ENCODE peak calls at places on chromosomes 1 and 21, in six cellular contexts. R, B, N, Y, V and S are unnamed samples.

GRCh38 chr1:50605186-50605875 is 182.1 kb upstream of the DMRTA2 start:
- DNase-seq in B (peak), Y (peak), N (peak), V (peak), R (peak), S (peak)

GRCh38 chr1:119687391-119688079 is 24.2 kb upstream of the PHGDH start:
- DNase-seq in R (no peak), B (no peak), Y (no peak), N (peak), V (no peak), S (no peak)

GRCh38 chr1:235207202-235207565 is 46.1 kb upstream of the RBM34 start:
- DNase-seq in B (peak), Y (no peak), R (no peak), V (no peak), N (peak), S (peak)

GRCh38 chr1:202193614-202194327 is at the start of gene LGR6:
- DNase-seq in B (no peak), V (peak), N (no peak), R (no peak), Y (peak), S (no peak)

GRCh38 chr1:220189750-220190347 is 82.4 kb downstream of the RAB3GAP2 start:
- DNase-seq in V (peak), N (peak), Y (peak), R (peak), B (peak), S (peak)

GRCh38 chr1:23371987-23372386 is 2.4 kb upstream of the ZNF436 start:
- DNase-seq in N (no peak), Y (no peak), R (no peak), B (no peak), V (peak), S (no peak)

GRCh38 chr1:247113094-247113497 is 8.9 kb upstream of the ZNF669 start:
- DNase-seq in R (no peak), Y (peak), B (peak), N (no peak), V (no peak), S (peak)

GRCh38 chr1:51902456-51902855 is 23.9 kb upstream of the NRDC start:
- DNase-seq in V (no peak), Y (no peak), B (no peak), N (no peak), R (no peak), S (no peak)

GRCh38 chr1:220344745-220345144 is 72.5 kb upstream of the RAB3GAP2 start:
- DNase-seq in Y (no peak), B (no peak), N (no peak), V (no peak), R (no peak), S (no peak)

GRCh38 chr1:181101581-181102226 is 13.2 kb downstream of the IER5 start:
- DNase-seq in Y (no peak), R (peak), B (peak), N (peak), V (peak), S (peak)

GRCh38 chr21:43884012-43884860 is 19.2 kb downstream of the AGPAT3 start:
- DNase-seq in R (no peak), Y (peak), B (peak), V (peak), N (peak), S (peak)

GRCh38 chr1:20325844-20326323 is 35.2 kb downstream of the VWA5B1 start:
- DNase-seq in R (peak), V (no peak), Y (peak), B (no peak), N (no peak), S (peak)

GRCh38 chr1:94776474-94776873 is 43.7 kb upstream of the SLC44A3 start:
- DNase-seq in R (no peak), Y (no peak), B (no peak), N (no peak), V (no peak), S (no peak)

GRCh38 chr1:67479146-67479891 is 49.1 kb upstream of the SERBP1 start:
- DNase-seq in N (peak), R (peak), V (no peak), Y (no peak), B (peak), S (peak)

GRCh38 chr1:211928222-211928856 is 97.8 kb upstream of the LPGAT1 start:
- DNase-seq in V (no peak), N (peak), R (no peak), Y (no peak), B (peak), S (no peak)

GRCh38 chr1:24215226-24215814 is 28.2 kb upstream of the IFNLR1 start:
- DNase-seq in Y (no peak), B (no peak), R (no peak), V (no peak), N (no peak), S (no peak)

GRCh38 chr1:86388777-86389176 is 7.3 kb downstream of the ODF2L start:
- DNase-seq in B (no peak), N (no peak), R (no peak), V (no peak), Y (no peak), S (no peak)

GRCh38 chr1:33719771-33720670 is 143.9 kb upstream of the HMGB4 start:
- DNase-seq in Y (no peak), V (no peak), R (no peak), N (no peak), B (no peak), S (peak)

GRCh38 chr21:25927195-25927880 is 192.6 kb downstream of the GABPA start:
- DNase-seq in N (no peak), V (no peak), B (no peak), R (no peak), Y (no peak), S (no peak)

GRCh38 chr1:88773540-88774150 is 89.6 kb downstream of the PKN2 start:
- DNase-seq in B (no peak), N (peak), Y (no peak), R (peak), V (no peak), S (peak)

GRCh38 chr1:34898220-34898820 is 31.1 kb downstream of the DLGAP3 start:
- DNase-seq in B (no peak), N (no peak), Y (no peak), V (no peak), R (no peak), S (no peak)

GRCh38 chr1:29349871-29350491 is 113.7 kb downstream of the PTPRU start:
- DNase-seq in N (no peak), V (no peak), B (peak), R (no peak), Y (no peak), S (no peak)

GRCh38 chr1:31577515-31578191 is 1.3 kb downstream of the TINAGL1 start:
- DNase-seq in V (no peak), N (peak), Y (no peak), B (peak), R (peak), S (peak)

GRCh38 chr1:173134029-173134428 is 73.1 kb downstream of the TNFSF4 start:
- DNase-seq in B (no peak), R (peak), V (no peak), N (no peak), Y (no peak), S (peak)

GRCh38 chr1:203031467-203031866 is 5.2 kb downstream of the PPFIA4 start:
- DNase-seq in Y (no peak), N (no peak), B (peak), V (no peak), R (no peak), S (no peak)

GRCh38 chr1:206582537-206583460 is 29.5 kb downstream of the EIF2D start:
- DNase-seq in B (no peak), Y (no peak), N (no peak), V (no peak), R (no peak), S (no peak)

GRCh38 chr1:156963621-156964020 is 43.2 kb downstream of the LRRC71 start:
- DNase-seq in Y (no peak), B (no peak), N (no peak), V (no peak), R (peak), S (no peak)

GRCh38 chr1:203511513-203511912 is 17.6 kb downstream of the OPTC start:
- DNase-seq in V (no peak), R (no peak), B (no peak), Y (no peak), N (no peak), S (no peak)

GRCh38 chr1:23367451-23367790 is 2.2 kb downstream of the ZNF436 start:
- DNase-seq in V (peak), Y (no peak), B (no peak), N (no peak), R (no peak), S (no peak)

GRCh38 chr1:224433041-224433670 is 1.4 kb downstream of the WDR26 start:
- DNase-seq in Y (peak), V (peak), R (no peak), B (peak), N (peak), S (no peak)

GRCh38 chr1:116878804-116879477 is 30.8 kb upstream of the PTGFRN start:
- DNase-seq in B (peak), Y (peak), V (peak), R (peak), N (peak), S (peak)

GRCh38 chr1:30750751-30751291 is 6.8 kb downstream of the LAPTM5 start:
- DNase-seq in B (no peak), N (no peak), R (no peak), Y (no peak), V (no peak), S (no peak)

GRCh38 chr1:40316595-40317393 is at the start of gene COL9A2:
- DNase-seq in V (peak), B (peak), R (no peak), N (no peak), Y (peak), S (no peak)

GRCh38 chr1:53132176-53132575 is 10.3 kb downstream of the SLC1A7 start:
- DNase-seq in R (no peak), Y (no peak), V (no peak), N (no peak), B (no peak), S (no peak)

GRCh38 chr1:5739561-5740078 is 252.6 kb downstream of the NPHP4 start:
- DNase-seq in R (no peak), B (no peak), V (no peak), Y (no peak), N (no peak), S (no peak)

GRCh38 chr1:30184393-30185141 is 538.8 kb downstream of the MATN1 start:
- DNase-seq in N (no peak), R (no peak), Y (peak), B (peak), V (no peak), S (no peak)

GRCh38 chr1:160608057-160608456 is 28.8 kb upstream of the CD84 start:
- DNase-seq in N (no peak), R (no peak), V (no peak), B (no peak), Y (no peak), S (no peak)
- TF ChIP-seq CTCF in N (no peak), R (no peak), V (no peak), B (no peak), Y (no peak), S (no peak)

GRCh38 chr1:147334292-147334691 is 91.8 kb downstream of the CHD1L start:
- DNase-seq in B (peak), V (no peak), N (no peak), R (no peak), Y (no peak), S (no peak)
- H3K4me2 ChIP-seq in B (peak), V (no peak), N (no peak), R (no peak), Y (no peak), S (no peak)

DNA sequence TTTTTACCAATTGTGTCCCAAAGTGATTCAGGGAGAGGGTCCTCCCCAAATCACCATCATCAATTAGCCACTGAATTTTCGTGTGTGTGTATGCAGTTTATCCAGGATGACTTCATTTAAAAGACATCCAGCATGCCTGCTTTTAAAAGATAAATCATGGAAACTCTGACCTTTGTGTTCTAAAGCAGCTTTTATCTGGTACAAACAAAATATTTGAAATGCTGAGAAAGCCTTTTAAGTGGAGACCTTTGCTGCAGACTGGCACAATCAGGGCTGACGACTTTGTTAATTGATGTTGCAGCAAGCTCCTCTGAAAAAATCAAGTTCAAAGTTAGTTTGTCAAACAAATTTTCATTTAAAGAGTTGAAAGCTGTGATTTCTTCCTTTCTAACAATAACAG is 104.7 kb downstream of the PCP4 start:
- DNase-seq in V (no peak), R (no peak), B (no peak), N (no peak), Y (no peak), S (no peak)
- H3K9ac ChIP-seq in V (no peak), R (no peak), B (no peak), N (no peak), Y (no peak), S (no peak)

GRCh38 chr1:95916616-95917015 is 682.6 kb downstream of the RWDD3 start:
- DNase-seq in B (no peak), N (no peak), R (peak), V (peak), Y (no peak), S (peak)
- TF ChIP-seq CTCF in B (no peak), N (peak), R (peak), V (peak), Y (peak), S (peak)